ENCODE peak calls at places on chromosomes 13 and 19, in four cellular contexts. O is HepG2, U is GM12878, N is K562. X is an unnamed sample.
A peak's percentile ranks its signal among the peaks of the same experiment; 100 is the strongest.

GRCh38 chr13:25401958-25402357 is 30.2 kb downstream of the ATP8A2 start:
- DNase-seq in O (no peak), U (no peak), N (no peak), X (no peak)

GRCh38 chr13:42307461-42307860 is 35.5 kb downstream of the AKAP11 start:
- DNase-seq in O (no peak), U (no peak), N (no peak), X (no peak)

GRCh38 chr19:28130066-28130511 is 1082.9 kb downstream of the UQCRFS1 start:
- DNase-seq in N (no peak), O (no peak), U (peak; percentile 15), X (no peak)

GRCh38 chr13:80718970-80719369 is 378.0 kb upstream of the SPRY2 start:
- DNase-seq in N (no peak), U (no peak), O (no peak), X (no peak)

GRCh38 chr19:8023371-8023770 is 17.9 kb upstream of the ELAVL1 start:
- DNase-seq in O (no peak), N (no peak), U (no peak), X (no peak)

GRCh38 chr13:90201198-90201597 is 1146.3 kb upstream of the MIR17HG start:
- DNase-seq in O (no peak), N (no peak), U (no peak), X (no peak)

GRCh38 chr19:40255619-40256166 is 29.2 kb upstream of the CCNP start:
- DNase-seq in O (peak; percentile 45), U (no peak), N (no peak), X (no peak)

GRCh38 chr13:108408670-108409069 is 139.2 kb downstream of the TNFSF13B start:
- DNase-seq in U (no peak), O (no peak), N (no peak), X (no peak)

GRCh38 chr19:7865262-7865911 is 8.8 kb downstream of the PRR36 start:
- DNase-seq in O (no peak), N (peak; percentile 5), U (no peak), X (no peak)

GRCh38 chr19:57050863-57051262 is 68.9 kb upstream of the USP29 start:
- DNase-seq in O (no peak), N (no peak), U (no peak), X (no peak)

GRCh38 chr19:10699650-10700335 is 1.4 kb upstream of the QTRT1 start:
- DNase-seq in N (peak; percentile 54), O (peak; percentile 35), U (peak; percentile 35), X (peak; percentile 46)

GRCh38 chr19:10135551-10136334 is 16.0 kb upstream of the EIF3G start:
- DNase-seq in U (no peak), O (no peak), N (no peak), X (no peak)

GRCh38 chr19:28199323-28199722 is 1013.6 kb downstream of the UQCRFS1 start:
- DNase-seq in O (no peak), U (no peak), N (no peak), X (no peak)

GRCh38 chr13:60411464-60411863 is 14.4 kb downstream of the TDRD3 start:
- DNase-seq in N (no peak), O (no peak), U (no peak), X (no peak)

GRCh38 chr13:73598021-73598712 is 536.0 kb downstream of the KLF12 start:
- DNase-seq in U (no peak), N (no peak), O (no peak), X (no peak)

GRCh38 chr13:19634129-19634740 is 776 bp downstream of the MPHOSPH8 start:
- DNase-seq in U (no peak), N (no peak), O (peak; percentile 18), X (no peak)

GRCh38 chr19:38654478-38655079 is 7.1 kb downstream of the ACTN4 start:
- DNase-seq in N (no peak), O (no peak), U (no peak), X (no peak)

GRCh38 chr13:63774133-63774532 is 2358.5 kb upstream of the PCDH20 start:
- DNase-seq in N (no peak), U (no peak), O (no peak), X (no peak)
- TF ChIP-seq SP1 in N (no peak), U (no peak), O (no peak), X (no peak)

DNA sequence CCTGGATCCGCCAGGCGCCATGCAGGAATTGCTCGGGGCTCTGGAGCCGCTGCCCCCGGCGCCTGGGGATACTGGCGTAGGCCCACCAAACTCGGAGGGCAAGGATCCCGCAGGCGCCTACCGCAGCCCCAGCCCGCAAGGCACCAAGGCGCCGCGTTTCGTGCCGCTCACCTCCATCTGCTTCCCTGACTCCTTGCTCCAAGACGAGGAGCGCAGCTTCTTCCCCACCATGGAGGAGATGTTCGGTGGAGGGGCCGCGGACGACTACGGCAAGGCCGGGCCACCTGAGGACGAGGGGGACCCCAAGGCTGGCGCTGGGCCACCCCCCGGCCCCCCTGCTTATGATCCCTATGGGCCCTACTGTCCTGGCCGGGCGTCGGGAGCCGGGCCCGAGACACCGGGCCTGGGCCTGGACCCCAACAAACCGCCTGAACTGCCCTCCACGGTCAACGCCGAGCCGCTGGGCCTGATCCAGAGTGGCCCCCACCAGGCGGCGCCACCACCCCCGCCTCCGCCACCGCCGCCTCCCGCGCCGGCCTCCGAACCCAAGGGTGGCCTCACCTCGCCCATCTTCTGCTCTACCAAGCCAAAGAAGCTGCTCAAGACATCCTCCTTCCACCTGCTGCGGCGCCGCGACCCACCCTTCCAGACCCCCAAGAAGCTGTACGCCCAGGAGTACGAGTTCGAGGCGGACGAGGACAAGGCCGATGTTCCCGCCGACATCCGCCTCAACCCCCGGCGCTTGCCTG is 6.1 kb downstream of the PRR12 start:
- DNase-seq in U (no peak), O (no peak), N (no peak), X (no peak)
- TF ChIP-seq FOXK2 in U (no peak), O (no peak), N (no peak), X (no peak)

GRCh38 chr19:55578761-55579747 is 1.6 kb downstream of the ZNF579 start:
- DNase-seq in O (no peak), U (no peak), N (no peak), X (no peak)

GRCh38 chr19:55580628-55581144 is at the start of gene ZNF579:
- DNase-seq in U (peak; percentile 52), N (peak; percentile 89), O (peak; percentile 80), X (peak; percentile 83)

GRCh38 chr19:55581145-55581827 is 638 bp upstream of the ZNF579 start:
- DNase-seq in U (no peak), O (peak; percentile 20), N (peak; percentile 37), X (no peak)

GRCh38 chr19:55578031-55578760 is 2.5 kb downstream of the ZNF579 start:
- DNase-seq in N (no peak), U (no peak), O (no peak), X (no peak)

DNA sequence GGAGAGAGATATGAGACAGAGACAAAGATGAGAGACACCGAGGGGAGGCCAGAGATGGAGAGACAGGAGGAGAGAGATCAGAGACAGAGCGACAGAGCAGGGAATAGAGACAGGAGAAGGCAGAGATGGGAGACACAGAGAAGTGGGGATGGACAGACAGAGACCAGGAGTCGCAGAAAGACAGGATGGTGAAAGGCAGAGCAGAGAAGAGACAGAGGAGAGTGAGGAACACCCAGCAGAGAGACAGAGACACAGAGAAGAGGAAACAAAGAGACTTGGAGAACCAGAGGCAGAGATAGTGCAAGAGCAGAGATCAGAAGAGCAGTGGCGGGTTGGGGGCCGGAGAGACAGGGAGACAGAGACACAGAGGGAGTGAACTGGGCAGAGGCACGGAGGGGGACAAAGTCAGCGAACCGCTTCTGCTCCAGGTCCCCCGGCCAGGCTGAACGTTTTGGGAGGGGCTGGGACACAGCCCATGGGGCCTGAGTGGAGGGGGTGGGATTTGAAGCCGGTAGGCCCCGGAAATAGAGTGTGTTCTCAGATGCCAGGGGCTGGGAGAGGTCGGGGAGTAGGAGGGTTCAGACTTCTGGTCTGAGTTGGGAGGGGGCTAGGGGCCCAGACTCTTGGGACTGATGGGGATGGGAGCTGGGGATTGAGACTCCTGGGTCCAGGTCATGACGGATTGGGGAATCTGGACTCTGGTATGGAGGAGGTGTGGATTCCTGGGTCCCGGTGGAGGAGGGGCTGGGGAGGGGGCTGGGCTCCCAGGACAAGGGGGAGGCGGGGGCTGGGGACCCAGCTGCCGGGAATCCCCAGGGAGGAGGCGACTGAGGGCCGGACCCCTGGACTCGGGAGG is 654 bp downstream of the ZNF579 start:
- DNase-seq in O (peak; percentile 16), U (no peak), N (peak; percentile 43), X (no peak)
- TF ChIP-seq BHLHE40 in O (no peak), U (no peak), N (no peak), X (no peak)

GRCh38 chr19:18978616-18979015 is 37.6 kb upstream of the HOMER3 start:
- DNase-seq in N (no peak), O (no peak), U (no peak), X (no peak)
- TF ChIP-seq SP1 in N (no peak), O (no peak), U (no peak), X (no peak)

GRCh38 chr13:45242070-45242469 is 41.2 kb upstream of the KCTD4 start:
- DNase-seq in U (no peak), O (no peak), N (no peak), X (no peak)
- TF ChIP-seq FOXK2 in U (no peak), O (no peak), N (no peak), X (no peak)

GRCh38 chr13:30830638-30830965 is 75.5 kb upstream of the MEDAG start:
- DNase-seq in U (no peak), O (no peak), N (no peak), X (no peak)

GRCh38 chr13:30835442-30835841 is 70.6 kb upstream of the MEDAG start:
- DNase-seq in N (no peak), O (no peak), U (no peak), X (no peak)

GRCh38 chr13:30831515-30831914 is 74.6 kb upstream of the MEDAG start:
- DNase-seq in N (no peak), U (no peak), O (peak; percentile 77), X (no peak)

GRCh38 chr13:30832377-30832776 is 73.7 kb upstream of the MEDAG start:
- DNase-seq in O (no peak), U (no peak), N (no peak), X (no peak)

GRCh38 chr13:30832845-30833332 is 73.2 kb upstream of the MEDAG start:
- DNase-seq in N (peak; percentile 19), U (no peak), O (peak; percentile 97), X (peak; percentile 84)
- TF ChIP-seq BHLHE40 in N (no peak), U (no peak), O (no peak), X (no peak)

DNA sequence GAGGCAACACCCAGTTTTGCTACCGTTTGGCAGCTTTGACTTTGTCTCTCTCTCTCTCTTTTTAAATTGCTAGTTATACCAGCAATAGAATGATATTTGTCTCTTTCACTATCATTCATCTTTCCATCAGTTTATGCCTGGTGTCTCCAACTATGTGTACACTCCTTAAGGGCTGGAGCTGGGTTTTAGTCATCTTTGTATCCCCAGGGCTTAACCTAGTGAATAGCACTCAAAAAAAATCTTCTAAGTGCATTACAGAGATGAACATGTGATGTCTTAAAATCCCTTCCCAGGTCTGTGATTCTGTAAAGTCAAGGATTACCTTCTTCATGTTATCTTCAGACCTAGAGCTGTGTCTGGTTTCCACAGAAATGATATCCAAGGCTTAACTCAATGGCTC is 7.8 kb upstream of the UBL3 start:
- DNase-seq in N (no peak), U (no peak), O (no peak), X (no peak)
- TF ChIP-seq SP1 in N (no peak), U (no peak), O (no peak), X (no peak)